ENCODE peak calls at places on chromosomes 11 and 22, in eight cellular contexts. One of them, this sample, is unnamed.

GRCh38 chr11:60175860-60176275 is 7.0 kb downstream of the MS4A6A start:
- DNase-seq in B cell: no peak
- DNase-seq in AG09319: no peak
- DNase-seq in neural crest cell: no peak
- DNase-seq in HCT116: no peak
- DNase-seq in AG10803: no peak
- DNase-seq in kidney: no peak
- DNase-seq in psoas muscle: no peak
- DNase-seq in this sample: no peak

GRCh38 chr11:122656073-122656630 is 630 bp downstream of the UBASH3B start:
- DNase-seq in psoas muscle: peak
- DNase-seq in AG10803: peak
- DNase-seq in B cell: peak
- DNase-seq in kidney: peak
- DNase-seq in neural crest cell: peak
- DNase-seq in AG09319: no peak
- DNase-seq in HCT116: no peak
- DNase-seq in this sample: peak

GRCh38 chr11:101445761-101446160 is 138.0 kb downstream of the TRPC6 start:
- DNase-seq in AG10803: peak
- DNase-seq in psoas muscle: no peak
- DNase-seq in HCT116: no peak
- DNase-seq in AG09319: no peak
- DNase-seq in kidney: no peak
- DNase-seq in B cell: no peak
- DNase-seq in neural crest cell: no peak
- DNase-seq in this sample: no peak

GRCh38 chr22:25702046-25702445 is 39.9 kb upstream of the MYO18B start:
- DNase-seq in neural crest cell: no peak
- DNase-seq in AG10803: peak
- DNase-seq in B cell: no peak
- DNase-seq in AG09319: no peak
- DNase-seq in psoas muscle: no peak
- DNase-seq in HCT116: no peak
- DNase-seq in kidney: no peak
- DNase-seq in this sample: peak

GRCh38 chr22:30783021-30783420 is 88.3 kb downstream of the OSBP2 start:
- DNase-seq in AG09319: no peak
- DNase-seq in psoas muscle: no peak
- DNase-seq in B cell: no peak
- DNase-seq in HCT116: no peak
- DNase-seq in neural crest cell: no peak
- DNase-seq in AG10803: no peak
- DNase-seq in kidney: peak
- DNase-seq in this sample: no peak

GRCh38 chr22:24407278-24407665 is 20.1 kb upstream of the ADORA2A start:
- DNase-seq in AG10803: no peak
- DNase-seq in kidney: peak
- DNase-seq in HCT116: no peak
- DNase-seq in AG09319: no peak
- DNase-seq in B cell: no peak
- DNase-seq in psoas muscle: peak
- DNase-seq in neural crest cell: no peak
- DNase-seq in this sample: no peak

GRCh38 chr22:43666511-43666910 is 145.6 kb downstream of the EFCAB6 start:
- DNase-seq in neural crest cell: no peak
- DNase-seq in kidney: no peak
- DNase-seq in AG09319: no peak
- DNase-seq in B cell: no peak
- DNase-seq in AG10803: no peak
- DNase-seq in psoas muscle: no peak
- DNase-seq in HCT116: no peak
- DNase-seq in this sample: no peak

GRCh38 chr22:36923458-36923784 is 10.0 kb downstream of the CSF2RB start:
- DNase-seq in psoas muscle: no peak
- DNase-seq in B cell: no peak
- DNase-seq in kidney: peak
- DNase-seq in AG10803: no peak
- DNase-seq in neural crest cell: no peak
- DNase-seq in AG09319: no peak
- DNase-seq in HCT116: no peak
- DNase-seq in this sample: no peak

GRCh38 chr11:11966826-11967668 is 41.4 kb downstream of the DKK3 start:
- DNase-seq in AG10803: peak
- DNase-seq in psoas muscle: peak
- DNase-seq in neural crest cell: peak
- DNase-seq in AG09319: no peak
- DNase-seq in HCT116: peak
- DNase-seq in B cell: peak
- DNase-seq in kidney: peak
- DNase-seq in this sample: peak

GRCh38 chr11:73257342-73258103 is 14.6 kb upstream of the P2RY6 start:
- DNase-seq in AG09319: peak
- DNase-seq in B cell: no peak
- DNase-seq in HCT116: peak
- DNase-seq in kidney: peak
- DNase-seq in AG10803: peak
- DNase-seq in neural crest cell: no peak
- DNase-seq in psoas muscle: no peak
- DNase-seq in this sample: peak

GRCh38 chr11:73249304-73249703 is 22.8 kb upstream of the P2RY6 start:
- DNase-seq in psoas muscle: peak
- DNase-seq in B cell: no peak
- DNase-seq in AG10803: no peak
- DNase-seq in HCT116: no peak
- DNase-seq in AG09319: no peak
- DNase-seq in neural crest cell: no peak
- DNase-seq in kidney: peak
- DNase-seq in this sample: no peak

GRCh38 chr11:73248526-73249185 is 23.5 kb upstream of the P2RY6 start:
- DNase-seq in HCT116: no peak
- DNase-seq in psoas muscle: no peak
- DNase-seq in AG10803: no peak
- DNase-seq in B cell: no peak
- DNase-seq in kidney: no peak
- DNase-seq in AG09319: no peak
- DNase-seq in neural crest cell: no peak
- DNase-seq in this sample: no peak

GRCh38 chr11:73249858-73250773 is 22.0 kb upstream of the P2RY6 start:
- DNase-seq in AG10803: no peak
- DNase-seq in psoas muscle: peak
- DNase-seq in AG09319: no peak
- DNase-seq in kidney: no peak
- DNase-seq in B cell: no peak
- DNase-seq in neural crest cell: no peak
- DNase-seq in HCT116: no peak
- DNase-seq in this sample: no peak

GRCh38 chr11:73252577-73253191 is 19.5 kb upstream of the P2RY6 start:
- DNase-seq in B cell: no peak
- DNase-seq in AG10803: no peak
- DNase-seq in HCT116: peak
- DNase-seq in AG09319: no peak
- DNase-seq in psoas muscle: peak
- DNase-seq in neural crest cell: no peak
- DNase-seq in kidney: no peak
- DNase-seq in this sample: no peak
- TF ChIP-seq CTCF in B cell: no peak
- TF ChIP-seq CTCF in AG10803: no peak
- TF ChIP-seq CTCF in HCT116: peak
- TF ChIP-seq CTCF in AG09319: no peak
- TF ChIP-seq CTCF in psoas muscle: no peak
- TF ChIP-seq CTCF in neural crest cell: peak
- TF ChIP-seq CTCF in kidney: no peak
- TF ChIP-seq CTCF in this sample: no peak

DNA sequence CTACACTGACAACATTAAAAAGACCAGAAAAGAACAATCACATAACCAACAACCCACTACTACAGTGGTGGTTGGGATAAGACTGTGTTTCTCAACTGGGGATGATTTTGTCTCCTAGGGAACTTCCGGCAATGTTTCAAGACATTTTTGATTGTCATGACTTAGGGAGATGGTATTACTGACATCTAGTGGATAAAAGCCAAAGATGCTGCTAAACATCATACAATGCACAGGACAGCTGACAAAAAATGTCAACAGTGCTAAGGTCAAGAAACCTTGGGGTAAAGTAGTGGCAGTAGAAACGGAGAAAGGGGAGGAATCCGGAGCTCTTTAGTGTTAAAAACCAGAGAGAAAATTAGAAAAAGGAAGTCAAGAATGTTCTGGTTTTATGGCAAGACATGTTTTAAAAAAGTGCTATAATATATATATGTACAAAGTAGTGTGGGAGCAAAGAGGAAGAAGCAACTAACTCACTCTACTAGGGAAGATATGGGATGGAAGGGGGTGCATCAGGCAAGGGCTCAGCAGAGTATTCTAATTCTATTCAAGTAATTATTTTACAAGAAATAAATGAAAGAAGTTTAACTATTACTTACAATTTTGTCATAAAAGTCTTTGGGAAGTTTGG is 37.2 kb downstream of the CKAP5 start:
- DNase-seq in kidney: no peak
- DNase-seq in AG10803: peak
- DNase-seq in psoas muscle: no peak
- DNase-seq in AG09319: no peak
- DNase-seq in HCT116: peak
- DNase-seq in B cell: no peak
- DNase-seq in neural crest cell: no peak
- DNase-seq in this sample: peak
- TF ChIP-seq CTCF in kidney: no peak
- TF ChIP-seq CTCF in AG10803: peak
- TF ChIP-seq CTCF in psoas muscle: peak
- TF ChIP-seq CTCF in AG09319: peak
- TF ChIP-seq CTCF in HCT116: peak
- TF ChIP-seq CTCF in B cell: peak
- TF ChIP-seq CTCF in neural crest cell: peak
- TF ChIP-seq CTCF in this sample: no peak

GRCh38 chr11:64441127-64441526 is 82.2 kb downstream of the RPS6KA4 start:
- DNase-seq in HCT116: no peak
- DNase-seq in neural crest cell: no peak
- DNase-seq in AG09319: no peak
- DNase-seq in kidney: peak
- DNase-seq in psoas muscle: no peak
- DNase-seq in AG10803: no peak
- DNase-seq in B cell: no peak
- DNase-seq in this sample: no peak

GRCh38 chr11:64447717-64448598 is 89.0 kb downstream of the RPS6KA4 start:
- DNase-seq in AG09319: no peak
- DNase-seq in neural crest cell: no peak
- DNase-seq in HCT116: no peak
- DNase-seq in AG10803: peak
- DNase-seq in B cell: peak
- DNase-seq in kidney: peak
- DNase-seq in psoas muscle: peak
- DNase-seq in this sample: peak

GRCh38 chr11:64445651-64446050 is 86.7 kb downstream of the RPS6KA4 start:
- DNase-seq in AG10803: no peak
- DNase-seq in B cell: no peak
- DNase-seq in HCT116: no peak
- DNase-seq in AG09319: no peak
- DNase-seq in kidney: no peak
- DNase-seq in psoas muscle: no peak
- DNase-seq in neural crest cell: no peak
- DNase-seq in this sample: no peak

GRCh38 chr11:64448599-64449380 is 89.8 kb downstream of the RPS6KA4 start:
- DNase-seq in AG09319: peak
- DNase-seq in psoas muscle: peak
- DNase-seq in neural crest cell: peak
- DNase-seq in B cell: peak
- DNase-seq in kidney: peak
- DNase-seq in HCT116: peak
- DNase-seq in AG10803: peak
- DNase-seq in this sample: peak

GRCh38 chr11:64444838-64445441 is 86.0 kb downstream of the RPS6KA4 start:
- DNase-seq in HCT116: peak
- DNase-seq in AG10803: peak
- DNase-seq in B cell: no peak
- DNase-seq in AG09319: no peak
- DNase-seq in kidney: no peak
- DNase-seq in psoas muscle: no peak
- DNase-seq in neural crest cell: no peak
- DNase-seq in this sample: no peak
- TF ChIP-seq CTCF in HCT116: no peak
- TF ChIP-seq CTCF in AG10803: no peak
- TF ChIP-seq CTCF in B cell: no peak
- TF ChIP-seq CTCF in AG09319: no peak
- TF ChIP-seq CTCF in kidney: no peak
- TF ChIP-seq CTCF in psoas muscle: no peak
- TF ChIP-seq CTCF in neural crest cell: no peak
- TF ChIP-seq CTCF in this sample: no peak

GRCh38 chr11:77411238-77411637 is 62.7 kb downstream of the PAK1 start:
- DNase-seq in kidney: peak
- DNase-seq in AG09319: no peak
- DNase-seq in B cell: no peak
- DNase-seq in neural crest cell: peak
- DNase-seq in psoas muscle: peak
- DNase-seq in AG10803: peak
- DNase-seq in HCT116: no peak
- DNase-seq in this sample: peak

GRCh38 chr11:77410076-77410827 is 63.6 kb downstream of the PAK1 start:
- DNase-seq in B cell: no peak
- DNase-seq in psoas muscle: no peak
- DNase-seq in AG09319: no peak
- DNase-seq in HCT116: no peak
- DNase-seq in neural crest cell: no peak
- DNase-seq in AG10803: no peak
- DNase-seq in kidney: no peak
- DNase-seq in this sample: no peak

GRCh38 chr11:77413850-77414249 is 60.0 kb downstream of the PAK1 start:
- DNase-seq in AG09319: no peak
- DNase-seq in neural crest cell: no peak
- DNase-seq in B cell: no peak
- DNase-seq in kidney: no peak
- DNase-seq in AG10803: no peak
- DNase-seq in HCT116: no peak
- DNase-seq in psoas muscle: no peak
- DNase-seq in this sample: no peak

GRCh38 chr11:77412814-77413213 is 61.1 kb downstream of the PAK1 start:
- DNase-seq in HCT116: no peak
- DNase-seq in B cell: no peak
- DNase-seq in kidney: no peak
- DNase-seq in psoas muscle: no peak
- DNase-seq in neural crest cell: no peak
- DNase-seq in AG09319: no peak
- DNase-seq in AG10803: no peak
- DNase-seq in this sample: no peak

DNA sequence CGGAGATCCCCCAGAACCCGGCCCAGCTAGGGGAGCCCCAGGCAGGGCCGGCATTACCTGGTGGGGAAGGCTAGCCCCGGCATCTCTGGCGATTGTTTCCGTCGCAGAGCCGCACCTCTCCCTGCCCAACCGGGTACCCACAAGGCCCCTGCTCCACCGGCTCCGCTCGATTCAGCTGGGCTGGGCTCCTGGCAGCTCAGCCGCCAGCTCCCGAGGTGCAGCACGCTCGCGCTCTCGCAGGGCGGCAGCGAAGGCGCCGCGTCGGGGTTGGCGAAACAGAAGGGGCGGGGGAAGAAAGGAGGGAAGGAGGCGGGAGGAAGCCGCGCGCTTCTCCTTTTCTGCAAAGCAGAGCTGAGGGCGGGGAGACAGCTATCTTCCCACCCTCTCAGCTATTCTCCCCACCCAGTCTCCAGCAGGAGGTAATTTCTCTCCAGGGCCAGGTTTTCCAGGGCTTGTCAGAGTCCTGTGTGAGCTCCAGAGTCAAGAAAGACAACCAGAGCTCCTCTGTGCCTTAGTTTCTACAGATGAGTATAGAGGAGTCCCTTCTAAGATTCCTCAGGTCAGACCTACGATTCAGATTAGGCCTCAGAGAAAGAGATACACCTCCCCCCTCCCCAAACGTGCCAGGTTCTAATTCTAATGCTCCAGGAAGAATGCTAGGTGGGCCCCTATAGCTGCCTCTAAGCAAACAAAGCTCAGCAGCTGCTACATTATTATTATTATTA is 62.0 kb downstream of the PAK1 start:
- DNase-seq in AG10803: peak
- DNase-seq in kidney: peak
- DNase-seq in neural crest cell: peak
- DNase-seq in HCT116: peak
- DNase-seq in AG09319: peak
- DNase-seq in psoas muscle: peak
- DNase-seq in B cell: peak
- DNase-seq in this sample: peak
- TF ChIP-seq CTCF in AG10803: peak
- TF ChIP-seq CTCF in kidney: no peak
- TF ChIP-seq CTCF in neural crest cell: no peak
- TF ChIP-seq CTCF in HCT116: no peak
- TF ChIP-seq CTCF in AG09319: peak
- TF ChIP-seq CTCF in psoas muscle: no peak
- TF ChIP-seq CTCF in B cell: no peak
- TF ChIP-seq CTCF in this sample: peak

This sample was measured in fibroblast of villous mesenchyme.